ENCODE peak calls at places on chromosomes 2 and 18, in four cellular contexts. J is right atrium auricular region, K is breast epithelium, L is psoas muscle. O is an unnamed sample.

GRCh38 chr2:36455011-36455410 is 99.4 kb downstream of the CRIM1 start:
- DNase-seq in J (no peak), K (no peak), L (no peak), O (no peak)

GRCh38 chr18:59892123-59892522 is 7.7 kb upstream of the PMAIP1 start:
- DNase-seq in J (no peak), K (no peak), L (no peak), O (no peak)

GRCh38 chr2:20186078-20186854 is 38.7 kb downstream of the SDC1 start:
- DNase-seq in J (peak), K (no peak), L (no peak), O (peak)

GRCh38 chr2:28327963-28328922 is 64.4 kb upstream of the FOSL2 start:
- DNase-seq in J (no peak), K (no peak), L (peak), O (peak)

GRCh38 chr2:126657146-126657635 is 1.2 kb downstream of the GYPC start:
- DNase-seq in J (peak), K (no peak), L (peak), O (peak)

GRCh38 chr18:50866765-50867164 is 12.2 kb upstream of the ME2 start:
- DNase-seq in J (no peak), K (no peak), L (no peak), O (no peak)

GRCh38 chr2:180494286-180494685 is 486.1 kb upstream of the UBE2E3 start:
- DNase-seq in J (no peak), K (no peak), L (no peak), O (no peak)

GRCh38 chr18:41783879-41784278 is 171.2 kb upstream of the PIK3C3 start:
- DNase-seq in J (no peak), K (no peak), L (no peak), O (no peak)

GRCh38 chr18:23857756-23858155 is 156.8 kb upstream of the TTC39C start:
- DNase-seq in J (no peak), K (no peak), L (no peak), O (no peak)

GRCh38 chr18:63178526-63178880 is 141.1 kb downstream of the BCL2 start:
- DNase-seq in J (peak), K (peak), L (peak), O (peak)

GRCh38 chr18:46051731-46052461 is 20.2 kb downstream of the PSTPIP2 start:
- DNase-seq in J (no peak), K (no peak), L (no peak), O (no peak)

GRCh38 chr18:56515522-56515921 is 122.9 kb downstream of the TXNL1 start:
- DNase-seq in J (no peak), K (no peak), L (no peak), O (no peak)

GRCh38 chr18:25261768-25262167 is 90.2 kb downstream of the ZNF521 start:
- DNase-seq in J (no peak), K (no peak), L (no peak), O (no peak)

GRCh38 chr18:54100466-54100865 is 124.0 kb downstream of the MBD2 start:
- DNase-seq in J (no peak), K (no peak), L (no peak), O (no peak)

GRCh38 chr18:55839350-55839749 is 251.4 kb upstream of the TCF4 start:
- DNase-seq in J (no peak), K (no peak), L (no peak), O (no peak)

GRCh38 chr2:101396352-101396717 is 9.0 kb upstream of the CREG2 start:
- DNase-seq in J (no peak), K (peak), L (no peak), O (no peak)

GRCh38 chr2:226640501-226640900 is 159.1 kb downstream of the IRS1 start:
- DNase-seq in J (no peak), K (no peak), L (no peak), O (no peak)

GRCh38 chr2:236286866-236287545 is 22.8 kb upstream of the ASB18 start:
- DNase-seq in J (peak), K (no peak), L (no peak), O (no peak)

GRCh38 chr2:150624001-150624401 is 136.5 kb upstream of the RND3 start:
- DNase-seq in J (no peak), K (no peak), L (no peak), O (no peak)

DNA sequence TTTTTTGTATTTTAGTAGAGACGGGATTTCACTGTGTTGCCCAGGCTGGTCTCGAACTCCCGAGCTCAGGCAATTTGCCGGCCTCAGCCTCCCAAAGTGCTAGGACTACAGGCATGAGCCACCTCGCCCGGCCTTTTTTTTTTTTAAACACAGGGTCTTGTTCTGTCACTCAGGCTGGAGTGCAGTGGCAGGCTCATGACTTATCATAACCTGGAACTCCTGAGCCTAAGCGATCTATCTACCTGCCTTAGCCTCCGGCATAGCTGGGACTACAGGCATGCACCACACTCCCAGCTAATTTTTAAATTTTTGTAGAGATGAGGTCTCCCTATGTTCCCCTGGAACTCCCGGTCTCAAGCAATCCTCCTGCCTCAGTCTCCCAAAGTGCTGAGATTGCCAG is 1.4 kb upstream of the ITGAV start:
- DNase-seq in J (no peak), K (no peak), L (no peak), O (no peak)
- H3K4me3 ChIP-seq in J (no peak), K (no peak), L (no peak), O (no peak)

DNA sequence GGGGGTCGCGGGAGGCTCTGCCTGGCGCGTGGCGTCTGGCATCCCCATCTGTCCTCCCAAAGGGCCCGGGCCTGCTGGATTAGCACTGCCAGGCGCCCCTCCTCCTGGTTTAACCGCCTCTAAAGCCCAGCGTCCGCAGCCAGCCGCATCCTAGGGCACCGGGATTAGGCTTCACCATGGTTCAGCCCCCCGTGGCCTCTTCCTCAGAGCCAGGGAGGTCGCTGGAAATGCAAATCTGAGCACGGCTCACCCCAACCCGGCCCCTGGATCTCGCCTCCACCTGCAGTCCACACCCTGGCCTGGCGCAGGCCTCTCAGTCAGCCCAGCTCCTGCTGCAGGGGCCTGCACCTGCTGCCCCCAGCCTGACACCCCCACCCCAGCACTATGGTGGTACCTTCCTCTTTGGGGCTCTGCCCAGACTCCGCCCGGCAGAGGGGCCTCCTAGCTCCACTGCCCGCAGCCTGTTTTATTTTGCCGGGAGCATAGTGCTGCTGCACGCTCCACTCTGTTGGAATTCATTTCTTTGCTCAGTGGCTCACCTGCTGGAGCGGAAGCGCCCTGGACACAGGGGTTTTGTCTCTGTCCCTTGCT is 13.2 kb downstream of the PRELID3A start:
- DNase-seq in J (no peak), K (no peak), L (no peak), O (no peak)
- H3K27ac ChIP-seq in J (peak), K (no peak), L (no peak), O (peak)

DNA sequence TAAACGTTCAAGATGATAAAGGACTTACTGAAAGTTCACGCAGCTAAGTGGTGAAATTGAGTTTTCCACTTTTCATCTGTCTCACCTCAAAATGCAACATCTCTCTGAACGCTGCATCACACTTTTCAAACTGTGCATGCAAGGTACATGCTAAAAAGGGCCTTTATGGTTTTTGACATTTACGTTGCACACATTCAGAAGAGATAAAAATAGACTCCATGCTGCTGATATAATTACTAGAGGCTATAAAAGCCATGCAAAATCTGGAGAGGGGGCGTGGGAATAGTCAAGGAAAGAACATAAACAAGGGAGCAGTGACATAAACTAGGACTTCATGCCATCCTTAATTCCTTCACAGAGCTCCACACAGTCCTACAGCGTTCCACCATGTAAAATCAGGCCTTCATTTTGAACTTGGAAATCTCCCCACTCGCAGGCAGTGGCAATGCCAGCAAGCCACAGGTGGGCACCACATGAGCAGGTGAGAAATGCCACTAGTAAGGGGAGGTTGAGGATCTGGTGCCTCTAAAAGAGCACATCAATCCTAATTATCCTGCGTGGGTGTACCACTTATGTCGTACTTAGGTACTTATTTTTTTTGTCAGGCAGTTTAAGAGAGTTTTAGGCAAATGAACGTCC is 71.4 kb downstream of the ZEB2 start:
- DNase-seq in J (no peak), K (no peak), L (no peak), O (no peak)
- H3K4me3 ChIP-seq in J (no peak), K (peak), L (peak), O (peak)

DNA sequence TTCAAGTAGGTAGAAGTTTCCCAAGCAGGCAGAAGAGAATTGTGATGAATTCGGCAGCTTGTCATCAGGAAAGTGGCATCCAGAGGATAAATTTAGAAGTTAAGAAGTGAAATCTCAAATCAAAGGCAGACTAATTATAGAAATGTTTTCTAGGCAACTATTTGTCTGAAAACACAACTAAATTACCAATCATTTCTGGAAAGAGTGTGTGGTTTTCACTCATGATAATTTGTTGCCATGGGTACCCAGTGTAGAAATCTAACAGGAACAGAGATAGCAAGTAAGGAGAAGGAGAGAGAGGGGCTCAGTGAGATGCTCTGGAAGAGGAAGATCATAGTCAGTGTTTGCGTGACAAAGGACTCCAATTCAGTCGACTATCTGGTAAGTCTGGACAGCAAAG is 208.1 kb downstream of the NCKAP5 start:
- DNase-seq in J (no peak), K (no peak), L (no peak), O (no peak)
- H3K27ac ChIP-seq in J (no peak), K (no peak), L (no peak), O (no peak)

GRCh38 chr2:218722419-218722818 is 11.8 kb downstream of the TTLL4 start:
- DNase-seq in J (no peak), K (no peak), L (no peak), O (no peak)
- H3K4me3 ChIP-seq in J (no peak), K (no peak), L (no peak), O (no peak)

GRCh38 chr18:8793445-8794132 is 88.2 kb downstream of the MTCL1 start:
- DNase-seq in J (no peak), K (no peak), L (no peak), O (no peak)

GRCh38 chr18:8794133-8794986 is 89.0 kb downstream of the MTCL1 start:
- DNase-seq in J (no peak), K (no peak), L (no peak), O (no peak)

GRCh38 chr18:8791171-8791651 is 85.9 kb downstream of the MTCL1 start:
- DNase-seq in J (no peak), K (no peak), L (no peak), O (no peak)

GRCh38 chr18:8795586-8795985 is 90.2 kb downstream of the MTCL1 start:
- DNase-seq in J (no peak), K (no peak), L (no peak), O (no peak)

DNA sequence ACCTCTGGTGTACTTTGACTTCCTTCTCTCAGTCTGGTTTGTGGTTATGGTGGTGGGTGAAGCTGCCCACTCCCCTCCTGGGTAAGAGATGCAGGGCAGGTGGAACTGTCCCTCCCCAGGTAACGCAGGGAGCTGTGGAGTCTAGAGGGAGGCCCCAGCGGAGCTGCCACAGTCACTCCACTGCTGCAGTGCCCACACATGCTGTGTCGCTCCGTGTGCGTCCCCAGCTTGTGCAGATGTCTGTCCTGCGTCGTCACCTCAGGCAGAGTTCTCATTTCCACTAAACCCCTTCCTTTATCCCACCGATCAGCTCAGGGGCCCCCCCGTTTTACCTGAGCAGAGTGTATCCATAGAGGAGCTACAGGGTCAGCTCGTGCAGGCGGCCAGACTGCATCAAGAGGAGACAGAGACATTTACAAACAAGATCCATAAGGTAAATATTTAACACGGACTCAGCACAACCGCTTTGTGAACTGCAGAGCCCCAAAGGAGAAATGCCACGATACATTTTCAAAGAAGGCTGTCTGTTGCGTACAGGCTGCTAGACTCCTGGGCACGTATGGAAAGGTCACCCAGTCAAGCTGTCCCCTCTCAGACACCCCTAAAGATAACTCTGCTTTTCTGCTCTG is 87.4 kb downstream of the MTCL1 start:
- DNase-seq in J (no peak), K (no peak), L (no peak), O (no peak)
- H3K27ac ChIP-seq in J (no peak), K (no peak), L (no peak), O (no peak)

GRCh38 chr2:73214120-73215035 is at the start of gene SMYD5:
- DNase-seq in J (peak), K (peak), L (peak), O (peak)

GRCh38 chr2:73217826-73218225 is 3.8 kb downstream of the SMYD5 start:
- DNase-seq in J (no peak), K (no peak), L (no peak), O (no peak)

GRCh38 chr2:73212448-73213176 is 1.4 kb upstream of the SMYD5 start:
- DNase-seq in J (peak), K (peak), L (peak), O (peak)

GRCh38 chr2:73217160-73217559 is 3.1 kb downstream of the SMYD5 start:
- DNase-seq in J (no peak), K (no peak), L (no peak), O (no peak)

DNA sequence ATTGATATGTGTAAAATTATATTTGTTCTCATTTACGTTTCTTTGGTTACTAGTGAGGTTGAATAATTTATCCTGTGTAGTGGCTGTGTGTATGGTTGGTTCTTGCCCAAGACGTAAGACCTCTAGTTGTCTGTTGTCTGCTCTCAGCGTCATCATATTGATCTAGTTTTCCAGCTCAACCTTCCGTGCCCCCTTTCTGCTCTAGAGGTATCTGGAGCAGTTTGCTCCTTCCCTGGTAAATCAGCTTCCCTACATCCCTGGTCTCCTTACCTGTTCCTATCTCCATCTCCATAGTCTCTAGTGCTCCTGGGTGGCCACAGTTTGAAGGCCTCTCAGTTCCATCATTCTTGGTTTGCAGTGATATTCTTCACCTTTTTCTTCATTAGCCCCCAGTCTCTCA is 1.2 kb downstream of the SMYD5 start:
- DNase-seq in J (no peak), K (no peak), L (no peak), O (no peak)
- H3K4me3 ChIP-seq in J (no peak), K (no peak), L (peak), O (no peak)

DNA sequence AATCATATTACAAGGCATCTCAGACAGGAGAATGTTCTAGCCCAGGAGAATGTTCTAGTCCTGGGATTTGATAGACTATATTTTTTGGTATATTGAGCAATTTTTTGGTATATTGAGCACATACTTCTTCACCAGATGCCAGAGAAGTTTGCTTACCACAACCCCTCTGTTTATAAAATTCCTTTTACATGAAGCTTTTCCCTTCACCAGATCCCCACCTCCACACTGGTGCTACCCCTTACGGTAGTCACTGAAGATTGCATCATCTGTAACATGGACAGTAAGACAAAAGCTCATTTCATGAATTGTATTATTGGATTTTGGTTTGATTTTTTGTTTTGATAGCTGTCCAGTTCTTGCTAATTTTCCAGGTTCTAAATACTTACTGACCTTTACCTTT is 7.2 kb upstream of the HNMT start:
- DNase-seq in J (no peak), K (no peak), L (no peak), O (no peak)
- H3K27ac ChIP-seq in J (no peak), K (no peak), L (no peak), O (no peak)